ENCODE peak calls at places on chromosomes 13 and 19, in five cellular contexts. O is esophagus squamous epithelium; Y is colonic mucosa; R is mammary epithelial cell; N is naive thymus-derived CD4-positive, alpha-beta T cell. U is an unnamed sample.

GRCh38 chr13:84917252-84917878 is 881.9 kb downstream of the SLITRK6 start:
- DNase-seq in N (no peak), O (no peak), Y (no peak), R (peak; percentile 4), U (no peak)

GRCh38 chr19:16076958-16077611 is 790 bp downstream of the TPM4 start:
- DNase-seq in N (peak; percentile 41), R (peak; percentile 29), Y (peak; percentile 78), O (no peak), U (peak; percentile 77)

GRCh38 chr13:60617863-60618733 is 221.1 kb downstream of the TDRD3 start:
- DNase-seq in N (no peak), R (no peak), Y (no peak), O (no peak), U (no peak)

GRCh38 chr13:35763060-35763804 is 286.7 kb upstream of the MAB21L1 start:
- DNase-seq in R (no peak), Y (no peak), N (no peak), O (no peak), U (no peak)

GRCh38 chr19:53873451-53874383 is 6.0 kb downstream of the MYADM start:
- DNase-seq in Y (no peak), R (no peak), N (no peak), O (no peak), U (no peak)

GRCh38 chr13:73387318-73387717 is 328.5 kb downstream of the KLF5 start:
- DNase-seq in R (no peak), Y (no peak), O (no peak), N (no peak), U (no peak)

GRCh38 chr13:108342369-108343289 is 73.1 kb downstream of the TNFSF13B start:
- DNase-seq in R (peak; percentile 6), N (no peak), O (no peak), Y (no peak), U (no peak)

GRCh38 chr13:26950546-26950945 is 190.0 kb upstream of the GPR12 start:
- DNase-seq in N (no peak), O (no peak), R (no peak), Y (peak; percentile 69), U (no peak)

GRCh38 chr19:13121551-13122274 is 3.6 kb downstream of the NACC1 start:
- DNase-seq in R (no peak), O (no peak), Y (no peak), N (no peak), U (no peak)

GRCh38 chr19:42276821-42277220 is 7.8 kb downstream of the CIC start:
- DNase-seq in Y (no peak), N (no peak), O (no peak), R (peak; percentile 74), U (peak; percentile 75)

GRCh38 chr19:42275103-42275502 is 6.1 kb downstream of the CIC start:
- DNase-seq in Y (no peak), N (no peak), R (no peak), O (no peak), U (no peak)

GRCh38 chr19:42274065-42274682 is 5.1 kb downstream of the CIC start:
- DNase-seq in O (no peak), R (no peak), N (no peak), Y (no peak), U (no peak)

GRCh38 chr19:42276284-42276683 is 7.2 kb downstream of the CIC start:
- DNase-seq in N (no peak), R (no peak), Y (no peak), O (no peak), U (no peak)

DNA sequence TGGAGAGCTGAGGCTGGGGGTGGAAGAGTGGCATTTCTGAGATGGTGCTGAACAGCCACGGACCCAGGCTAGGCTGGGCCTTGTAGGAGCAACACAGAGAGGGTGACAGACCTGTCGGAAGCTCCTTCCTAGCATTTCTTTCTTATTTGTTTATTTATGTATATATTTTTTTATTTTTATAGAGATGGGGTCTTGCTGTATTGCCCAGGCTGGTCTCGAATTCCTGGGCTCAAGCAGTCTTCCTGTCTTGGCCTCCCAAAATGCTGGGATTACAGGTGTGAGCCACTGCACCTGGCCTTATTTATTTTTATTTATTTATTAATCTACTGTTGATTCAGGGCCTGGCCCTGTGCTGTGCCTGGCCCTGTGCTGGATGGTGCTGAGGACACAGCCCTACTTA is 6.5 kb downstream of the CIC start:
- DNase-seq in Y (no peak), O (no peak), N (no peak), R (no peak), U (no peak)
- H3K36me3 ChIP-seq in Y (no peaks in the 10 kb centered on the region), O (peaks cover 23% of the 10 kb centered on the region), N (no peaks in the 10 kb centered on the region), R (peaks cover 6% of the 10 kb centered on the region), U (peaks cover 37% of the 10 kb centered on the region)

DNA sequence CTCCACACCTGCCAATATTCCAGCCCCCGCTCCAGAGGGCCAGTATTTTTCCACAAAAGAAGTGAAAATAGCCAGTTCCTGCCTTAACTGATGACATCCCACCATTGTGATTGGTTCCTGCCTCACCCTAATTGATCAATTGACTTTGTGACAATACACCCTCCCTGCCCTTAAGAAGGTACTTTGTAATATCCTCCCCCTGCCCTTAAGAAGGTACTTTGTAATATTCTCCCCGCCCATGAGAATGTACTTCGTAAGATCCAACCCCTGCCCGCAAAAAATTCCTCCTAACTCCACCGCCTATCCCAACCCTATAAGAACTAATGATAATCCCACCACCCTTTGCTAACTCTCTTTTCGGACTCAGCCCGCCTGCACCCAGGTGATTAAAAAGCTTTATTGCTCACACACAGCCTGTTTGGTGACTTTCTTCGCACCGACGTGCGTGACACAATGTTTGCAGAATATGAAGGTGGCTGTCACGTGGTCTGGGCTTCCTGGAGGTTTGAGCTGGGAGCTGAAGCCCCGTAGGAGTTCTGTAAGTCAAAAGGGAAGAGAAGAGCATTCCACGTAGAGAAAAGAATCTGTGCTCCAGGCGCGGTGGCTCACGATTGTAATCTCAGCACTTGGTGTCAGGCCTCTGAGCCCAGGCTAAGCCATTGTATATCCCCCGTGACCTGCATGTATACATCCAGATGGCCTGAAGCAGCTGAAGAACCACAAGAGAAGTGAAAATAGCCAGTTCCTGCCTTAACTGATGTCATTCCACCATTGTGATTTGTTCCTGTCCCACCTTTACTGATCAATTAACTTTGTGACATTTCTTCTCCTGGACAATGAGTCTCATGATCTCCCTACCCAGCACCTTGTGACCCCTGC is 6.2 kb upstream of the FUT3 start:
- DNase-seq in O (no peak), N (no peak), Y (no peak), R (no peak), U (no peak)
- H3K4me3 ChIP-seq in O (no peak overlapping the region), N (no peak overlapping the region), Y (no peak overlapping the region), R (no peak overlapping the region), U (no peak overlapping the region)

GRCh38 chr19:41871573-41872383 is 5.3 kb upstream of the CD79A start:
- DNase-seq in Y (no peak), R (no peak), O (no peak), N (peak; percentile 77), U (no peak)

GRCh38 chr19:41869374-41869955 is 7.6 kb upstream of the CD79A start:
- DNase-seq in N (no peak), O (no peak), R (no peak), Y (no peak), U (no peak)

GRCh38 chr19:41868989-41869300 is 8.1 kb upstream of the CD79A start:
- DNase-seq in Y (no peak), R (no peak), O (no peak), N (no peak), U (no peak)

GRCh38 chr19:41872384-41872774 is 4.7 kb upstream of the CD79A start:
- DNase-seq in O (no peak), Y (no peak), R (no peak), N (no peak), U (no peak)

GRCh38 chr19:41870401-41870873 is 6.6 kb upstream of the CD79A start:
- DNase-seq in R (no peak), O (no peak), N (no peak), Y (no peak), U (peak; percentile 80)
- H3K36me3 ChIP-seq in R (peaks cover 32% of the 10 kb centered on the region), O (peaks cover 21% of the 10 kb centered on the region), N (peaks cover 10% of the 10 kb centered on the region), Y (peaks cover 25% of the 10 kb centered on the region), U (peaks cover 74% of the 10 kb centered on the region)

GRCh38 chr13:112065867-112066623 is 904 bp upstream of the SOX1 start:
- DNase-seq in Y (no peak), O (no peak), N (no peak), R (no peak), U (no peak)
- H3K4me3 ChIP-seq in Y (peak overlapping the region; percentile 13), O (peak overlapping the region; percentile 40), N (peak overlapping the region; percentile 37), R (no peak overlapping the region), U (no peak overlapping the region)

GRCh38 chr13:112814905-112815585 is 125.2 kb downstream of the ATP11A start:
- DNase-seq in N (no peak), O (no peak), R (no peak), Y (no peak), U (peak; percentile 22)
- H3K36me3 ChIP-seq in N (no peaks in the 10 kb centered on the region), O (no peaks in the 10 kb centered on the region), R (peaks cover 2% of the 10 kb centered on the region), Y (no peaks in the 10 kb centered on the region), U (no peaks in the 10 kb centered on the region)

GRCh38 chr13:50715402-50716146 is 127.9 kb downstream of the DLEU7 start:
- DNase-seq in O (no peak), R (no peak), N (no peak), Y (peak; percentile 23), U (no peak)
- H3K4me3 ChIP-seq in O (no peak overlapping the region), R (no peak overlapping the region), N (no peak overlapping the region), Y (no peak overlapping the region), U (no peak overlapping the region)

GRCh38 chr19:29615891-29616425 is 9.9 kb downstream of the POP4 start:
- DNase-seq in R (no peak), Y (no peak), N (no peak), O (no peak), U (no peak)
- H3K36me3 ChIP-seq in R (peaks cover 13% of the 10 kb centered on the region), Y (peaks cover 10% of the 10 kb centered on the region), N (peaks cover 13% of the 10 kb centered on the region), O (peaks cover 38% of the 10 kb centered on the region), U (peaks cover 39% of the 10 kb centered on the region)

DNA sequence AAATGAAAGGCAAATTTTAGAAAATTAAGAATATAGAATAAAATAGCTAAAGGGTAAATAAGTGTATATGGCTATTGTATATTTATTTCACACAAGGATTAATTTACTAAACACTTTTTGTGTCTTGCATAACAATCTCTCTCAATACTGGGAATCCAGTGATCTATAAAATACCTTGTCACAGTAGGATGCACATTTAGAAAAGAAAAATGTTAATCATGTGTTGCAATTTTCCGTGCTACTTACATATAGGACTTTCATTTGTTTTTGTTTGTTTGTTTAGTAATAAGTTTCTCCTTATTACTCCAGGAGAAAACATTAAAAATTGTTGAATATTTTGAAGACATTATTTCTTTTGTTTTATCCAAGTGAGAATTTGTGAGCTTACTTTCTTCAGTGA is 1533.3 kb downstream of the SLITRK5 start:
- DNase-seq in O (no peak), R (no peak), N (no peak), Y (no peak), U (no peak)
- H3K4me3 ChIP-seq in O (no peak overlapping the region), R (no peak overlapping the region), N (no peak overlapping the region), Y (no peak overlapping the region), U (no peak overlapping the region)

DNA sequence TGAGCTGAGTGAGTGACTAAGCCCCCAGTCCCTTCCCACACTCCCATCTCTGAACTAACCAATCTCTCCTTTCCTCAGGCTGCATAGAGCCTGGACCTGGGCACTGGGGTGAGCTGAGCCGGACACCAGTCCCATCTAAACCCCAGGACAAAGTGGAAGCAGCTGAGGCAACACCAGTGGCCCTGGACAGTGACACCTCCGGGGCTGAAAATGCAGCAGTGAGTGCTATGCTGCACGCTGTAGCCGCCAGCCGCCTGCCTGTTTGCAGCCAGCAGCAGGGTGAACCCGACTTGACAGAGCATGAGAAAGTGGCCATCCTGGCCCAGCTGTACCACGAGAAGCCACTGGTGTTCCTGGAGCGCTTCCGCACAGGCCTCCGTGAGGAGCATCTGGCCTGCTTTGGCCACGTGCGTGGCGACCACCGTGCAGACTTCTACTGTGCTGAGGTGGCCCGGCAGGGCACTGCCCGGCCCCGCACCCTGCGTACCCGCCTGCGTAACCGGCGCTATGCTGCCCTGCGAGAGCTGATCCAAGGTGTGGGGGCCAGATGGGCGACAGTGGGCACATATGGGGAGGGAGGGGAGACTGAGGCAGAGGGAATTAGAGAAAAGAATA is 6.4 kb downstream of the CCDC97 start:
- DNase-seq in Y (no peak), R (no peak), O (no peak), N (no peak), U (no peak)
- H3K36me3 ChIP-seq in Y (peaks cover 5% of the 10 kb centered on the region), R (peaks cover 12% of the 10 kb centered on the region), O (peaks cover 45% of the 10 kb centered on the region), N (peaks cover 35% of the 10 kb centered on the region), U (peaks cover 86% of the 10 kb centered on the region)